ENCODE peak calls at places on chromosomes 1 and 21, in six cellular contexts. J is EL, P is body of pancreas, B is fibroblast of pulmonary artery, T is lower lobe of right lung, F is T-helper 17 cell. O is an unnamed sample.

GRCh38 chr1:196180847-196181593 is 427.2 kb downstream of the KCNT2 start:
- DNase-seq in J (peak; percentile 93), B (peak; percentile 97), P (no peak), F (no peak), T (no peak), O (no peak)

GRCh38 chr1:114719424-114719787 is 2.8 kb upstream of the NRAS start:
- DNase-seq in B (no peak), J (peak; percentile 26), P (no peak), T (no peak), F (no peak), O (no peak)

GRCh38 chr1:85467036-85467435 is 2.1 kb upstream of the DDAH1 start:
- DNase-seq in F (no peak), P (no peak), T (no peak), B (no peak), J (no peak), O (no peak)

GRCh38 chr21:38139380-38140168 is 117.2 kb upstream of the KCNJ15 start:
- DNase-seq in F (no peak), P (no peak), B (peak; percentile 78), J (peak; percentile 63), T (no peak), O (no peak)

GRCh38 chr1:208951908-208952307 is 631.6 kb upstream of the CAMK1G start:
- DNase-seq in P (no peak), J (peak; percentile 73), T (no peak), F (no peak), B (no peak), O (no peak)

GRCh38 chr21:20698585-20698984 is 299.6 kb upstream of the NCAM2 start:
- DNase-seq in B (no peak), T (no peak), F (no peak), J (no peak), P (no peak), O (no peak)

GRCh38 chr1:228884615-228885566 is 149.6 kb downstream of the RHOU start:
- DNase-seq in T (no peak), F (no peak), P (no peak), B (peak; percentile 12), J (no peak), O (no peak)

GRCh38 chr1:68506386-68506785 is 9.5 kb upstream of the DEPDC1 start:
- DNase-seq in T (no peak), P (no peak), B (no peak), F (no peak), J (no peak), O (no peak)

GRCh38 chr1:82319526-82319925 is 518.8 kb downstream of the ADGRL2 start:
- DNase-seq in T (no peak), J (no peak), B (peak; percentile 65), F (no peak), P (no peak), O (no peak)

GRCh38 chr21:41124626-41125240 is 43.2 kb upstream of the BACE2 start:
- DNase-seq in J (no peak), T (no peak), B (no peak), F (no peak), P (no peak), O (no peak)

GRCh38 chr1:53303175-53303574 is 24.7 kb downstream of the LRP8 start:
- DNase-seq in J (no peak), T (no peak), F (no peak), P (no peak), B (no peak), O (no peak)

GRCh38 chr1:183247066-183247465 is 61.0 kb downstream of the LAMC2 start:
- DNase-seq in P (no peak), B (no peak), J (no peak), T (no peak), F (no peak), O (no peak)

GRCh38 chr1:181077576-181078242 is 10.8 kb upstream of the IER5 start:
- DNase-seq in T (no peak), J (peak; percentile 87), F (no peak), P (no peak), B (peak; percentile 63), O (no peak)

GRCh38 chr1:9807541-9807940 is 16.2 kb downstream of the CLSTN1 start:
- DNase-seq in T (no peak), B (no peak), J (no peak), F (no peak), P (no peak), O (peak; percentile 68)

GRCh38 chr1:37809942-37810341 is 1.9 kb upstream of the YRDC start:
- DNase-seq in P (no peak), T (no peak), F (no peak), B (peak; percentile 16), J (no peak), O (no peak)

GRCh38 chr1:8607906-8608305 is 209.5 kb downstream of the RERE start:
- DNase-seq in F (no peak), B (no peak), J (no peak), T (no peak), P (no peak), O (no peak)

GRCh38 chr1:94514095-94514727 is 27.3 kb downstream of the F3 start:
- DNase-seq in P (no peak), J (no peak), T (no peak), B (peak; percentile 47), F (no peak), O (no peak)

GRCh38 chr1:231724876-231725647 is 98.5 kb downstream of the DISC1 start:
- DNase-seq in P (no peak), J (peak; percentile 56), F (no peak), T (peak; percentile 44), B (peak; percentile 77), O (no peak)

GRCh38 chr1:97567000-97567749 is 353.7 kb downstream of the DPYD start:
- DNase-seq in B (peak; percentile 11), P (no peak), T (no peak), F (no peak), J (no peak), O (no peak)

GRCh38 chr1:31397360-31398095 is 15.5 kb upstream of the SERINC2 start:
- DNase-seq in T (no peak), P (no peak), J (peak; percentile 93), F (no peak), B (no peak), O (no peak)

GRCh38 chr1:177912991-177913390 is 56.9 kb downstream of the SEC16B start:
- DNase-seq in T (no peak), J (no peak), P (peak; percentile 85), B (no peak), F (no peak), O (no peak)

GRCh38 chr1:55702064-55702463 is 486.9 kb upstream of the USP24 start:
- DNase-seq in B (peak; percentile 63), P (no peak), F (no peak), T (no peak), J (no peak), O (no peak)

GRCh38 chr1:87880747-87881133 is 552.1 kb downstream of the LMO4 start:
- DNase-seq in P (no peak), F (no peak), T (no peak), B (peak; percentile 23), J (peak; percentile 14), O (no peak)

GRCh38 chr1:167533851-167534300 is 15.5 kb upstream of the CD247 start:
- DNase-seq in F (peak; percentile 32), J (peak; percentile 53), P (peak; percentile 72), B (peak; percentile 75), T (peak; percentile 66), O (no peak)

GRCh38 chr21:27649323-27649722 is 682.4 kb upstream of the ADAMTS5 start:
- DNase-seq in J (peak; percentile 90), P (no peak), B (peak; percentile 92), T (no peak), F (no peak), O (no peak)

GRCh38 chr21:30146558-30147282 is 19.9 kb downstream of the CLDN17 start:
- DNase-seq in P (no peak), J (no peak), F (no peak), B (no peak), T (no peak), O (no peak)

GRCh38 chr1:112237983-112238515 is 158.0 kb upstream of the CTTNBP2NL start:
- DNase-seq in P (no peak), T (no peak), B (no peak), J (no peak), F (no peak), O (no peak)

GRCh38 chr1:8431028-8431427 is 113.1 kb downstream of the SLC45A1 start:
- DNase-seq in F (no peak), T (no peak), B (no peak), J (no peak), P (no peak), O (no peak)

GRCh38 chr1:21294266-21295058 is 4.2 kb upstream of the ECE1 start:
- DNase-seq in P (no peak), B (no peak), F (peak; percentile 74), J (no peak), T (peak; percentile 67), O (no peak)